ENCODE peak calls at places on chromosomes 5 and 9, in five cellular contexts. One of them, this sample, is unnamed.

GRCh38 chr9:104866186-104866585 is 61.8 kb downstream of the ABCA1 start:
- DNase-seq in fibroblast of lung: peak
- DNase-seq in mesendoderm: no peak
- DNase-seq in CD8-positive, alpha-beta T cell: no peak
- DNase-seq in CD4-positive, alpha-beta T cell: no peak
- DNase-seq in this sample: no peak

GRCh38 chr9:136902259-136902821 is 16.0 kb downstream of the TRAF2 start:
- DNase-seq in fibroblast of lung: peak
- DNase-seq in mesendoderm: no peak
- DNase-seq in CD8-positive, alpha-beta T cell: peak
- DNase-seq in CD4-positive, alpha-beta T cell: peak
- DNase-seq in this sample: no peak

GRCh38 chr9:79574166-79574565 is 2.4 kb downstream of the TLE4 start:
- DNase-seq in fibroblast of lung: no peak
- DNase-seq in mesendoderm: no peak
- DNase-seq in CD8-positive, alpha-beta T cell: no peak
- DNase-seq in CD4-positive, alpha-beta T cell: no peak
- DNase-seq in this sample: no peak

GRCh38 chr5:1400936-1401335 is 44.3 kb downstream of the SLC6A3 start:
- DNase-seq in fibroblast of lung: no peak
- DNase-seq in mesendoderm: no peak
- DNase-seq in CD8-positive, alpha-beta T cell: no peak
- DNase-seq in CD4-positive, alpha-beta T cell: no peak
- DNase-seq in this sample: no peak

GRCh38 chr5:5772202-5772601 is 349.7 kb downstream of the ICE1 start:
- DNase-seq in fibroblast of lung: no peak
- DNase-seq in mesendoderm: no peak
- DNase-seq in CD8-positive, alpha-beta T cell: no peak
- DNase-seq in CD4-positive, alpha-beta T cell: no peak
- DNase-seq in this sample: no peak

GRCh38 chr9:4987996-4988421 is 2.9 kb downstream of the JAK2 start:
- DNase-seq in fibroblast of lung: peak
- DNase-seq in mesendoderm: peak
- DNase-seq in CD8-positive, alpha-beta T cell: peak
- DNase-seq in CD4-positive, alpha-beta T cell: peak
- DNase-seq in this sample: peak

GRCh38 chr9:122007837-122008236 is 85.3 kb downstream of the TTLL11 start:
- DNase-seq in fibroblast of lung: no peak
- DNase-seq in mesendoderm: no peak
- DNase-seq in CD8-positive, alpha-beta T cell: no peak
- DNase-seq in CD4-positive, alpha-beta T cell: no peak
- DNase-seq in this sample: no peak

GRCh38 chr5:15938961-15939360 is 240.6 kb downstream of the MARCHF11 start:
- DNase-seq in fibroblast of lung: peak
- DNase-seq in mesendoderm: no peak
- DNase-seq in CD8-positive, alpha-beta T cell: no peak
- DNase-seq in CD4-positive, alpha-beta T cell: no peak
- DNase-seq in this sample: no peak

GRCh38 chr9:114238471-114238870 is 83.1 kb downstream of the COL27A1 start:
- DNase-seq in fibroblast of lung: peak
- DNase-seq in mesendoderm: no peak
- DNase-seq in CD8-positive, alpha-beta T cell: no peak
- DNase-seq in CD4-positive, alpha-beta T cell: no peak
- DNase-seq in this sample: no peak

GRCh38 chr5:80754900-80755299 is 100.1 kb upstream of the DHFR start:
- DNase-seq in fibroblast of lung: peak
- DNase-seq in mesendoderm: no peak
- DNase-seq in CD8-positive, alpha-beta T cell: no peak
- DNase-seq in CD4-positive, alpha-beta T cell: no peak
- DNase-seq in this sample: no peak

GRCh38 chr5:149975409-149975808 is 14.9 kb downstream of the SLC26A2 start:
- DNase-seq in fibroblast of lung: no peak
- DNase-seq in mesendoderm: no peak
- DNase-seq in CD8-positive, alpha-beta T cell: no peak
- DNase-seq in CD4-positive, alpha-beta T cell: no peak
- DNase-seq in this sample: no peak

GRCh38 chr5:149982505-149982904 is 17.9 kb downstream of the TIGD6 start:
- DNase-seq in fibroblast of lung: no peak
- DNase-seq in mesendoderm: no peak
- DNase-seq in CD8-positive, alpha-beta T cell: no peak
- DNase-seq in CD4-positive, alpha-beta T cell: no peak
- DNase-seq in this sample: no peak

GRCh38 chr5:149979898-149980297 is 19.3 kb downstream of the SLC26A2 start:
- DNase-seq in fibroblast of lung: no peak
- DNase-seq in mesendoderm: no peak
- DNase-seq in CD8-positive, alpha-beta T cell: no peak
- DNase-seq in CD4-positive, alpha-beta T cell: no peak
- DNase-seq in this sample: no peak

DNA sequence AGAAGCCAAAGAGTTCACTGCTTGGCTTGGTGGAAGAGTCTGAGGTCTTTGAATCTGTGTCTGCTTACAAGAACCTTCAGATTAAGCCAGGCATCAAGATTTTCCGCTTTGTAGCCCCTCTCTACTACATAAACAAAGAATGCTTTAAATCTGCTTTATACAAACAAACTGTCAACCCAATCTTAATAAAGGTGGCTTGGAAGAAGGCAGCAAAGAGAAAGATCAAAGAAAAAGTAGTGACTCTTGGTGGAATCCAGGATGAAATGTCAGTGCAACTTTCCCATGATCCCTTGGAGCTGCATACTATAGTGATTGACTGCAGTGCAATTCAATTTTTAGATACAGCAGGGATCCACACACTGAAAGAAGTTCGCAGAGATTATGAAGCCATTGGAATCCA is 19.2 kb downstream of the TIGD6 start:
- DNase-seq in fibroblast of lung: no peak
- DNase-seq in mesendoderm: no peak
- DNase-seq in CD8-positive, alpha-beta T cell: no peak
- DNase-seq in CD4-positive, alpha-beta T cell: no peak
- DNase-seq in this sample: no peak
- H3K27ac ChIP-seq in fibroblast of lung: no peak
- H3K27ac ChIP-seq in mesendoderm: no peak
- H3K27ac ChIP-seq in CD8-positive, alpha-beta T cell: no peak
- H3K27ac ChIP-seq in CD4-positive, alpha-beta T cell: no peak
- H3K27ac ChIP-seq in this sample: no peak

GRCh38 chr5:61619289-61619688 is 287.2 kb downstream of the ZSWIM6 start:
- DNase-seq in fibroblast of lung: no peak
- DNase-seq in mesendoderm: no peak
- DNase-seq in CD8-positive, alpha-beta T cell: no peak
- DNase-seq in CD4-positive, alpha-beta T cell: no peak
- DNase-seq in this sample: no peak
- H3K27ac ChIP-seq in fibroblast of lung: no peak
- H3K27ac ChIP-seq in mesendoderm: no peak
- H3K27ac ChIP-seq in CD8-positive, alpha-beta T cell: no peak
- H3K27ac ChIP-seq in CD4-positive, alpha-beta T cell: no peak
- H3K27ac ChIP-seq in this sample: peak

DNA sequence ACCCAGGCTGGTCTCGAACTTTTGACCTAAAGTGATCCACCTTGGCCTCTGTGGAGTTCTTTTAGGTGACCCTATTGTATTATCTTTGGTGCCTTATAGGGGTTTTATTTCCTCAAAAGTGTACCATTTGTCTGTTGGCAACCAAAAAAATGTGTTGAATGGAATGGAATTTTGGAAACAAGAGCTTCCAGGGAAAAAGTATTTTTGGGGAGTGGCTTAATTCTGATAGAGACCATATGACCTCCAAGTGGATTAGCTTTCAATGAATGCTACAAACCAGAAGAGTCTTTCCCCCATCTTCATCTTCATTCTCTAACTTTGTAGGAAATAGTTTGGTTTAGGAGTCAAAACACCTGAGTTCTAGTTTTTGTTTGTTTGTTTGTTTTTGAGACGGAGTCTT is 3.4 kb upstream of the OGN start:
- DNase-seq in fibroblast of lung: no peak
- DNase-seq in mesendoderm: no peak
- DNase-seq in CD8-positive, alpha-beta T cell: no peak
- DNase-seq in CD4-positive, alpha-beta T cell: no peak
- DNase-seq in this sample: no peak
- H3K27ac ChIP-seq in fibroblast of lung: no peak
- H3K27ac ChIP-seq in mesendoderm: no peak
- H3K27ac ChIP-seq in CD8-positive, alpha-beta T cell: no peak
- H3K27ac ChIP-seq in CD4-positive, alpha-beta T cell: no peak
- H3K27ac ChIP-seq in this sample: no peak

DNA sequence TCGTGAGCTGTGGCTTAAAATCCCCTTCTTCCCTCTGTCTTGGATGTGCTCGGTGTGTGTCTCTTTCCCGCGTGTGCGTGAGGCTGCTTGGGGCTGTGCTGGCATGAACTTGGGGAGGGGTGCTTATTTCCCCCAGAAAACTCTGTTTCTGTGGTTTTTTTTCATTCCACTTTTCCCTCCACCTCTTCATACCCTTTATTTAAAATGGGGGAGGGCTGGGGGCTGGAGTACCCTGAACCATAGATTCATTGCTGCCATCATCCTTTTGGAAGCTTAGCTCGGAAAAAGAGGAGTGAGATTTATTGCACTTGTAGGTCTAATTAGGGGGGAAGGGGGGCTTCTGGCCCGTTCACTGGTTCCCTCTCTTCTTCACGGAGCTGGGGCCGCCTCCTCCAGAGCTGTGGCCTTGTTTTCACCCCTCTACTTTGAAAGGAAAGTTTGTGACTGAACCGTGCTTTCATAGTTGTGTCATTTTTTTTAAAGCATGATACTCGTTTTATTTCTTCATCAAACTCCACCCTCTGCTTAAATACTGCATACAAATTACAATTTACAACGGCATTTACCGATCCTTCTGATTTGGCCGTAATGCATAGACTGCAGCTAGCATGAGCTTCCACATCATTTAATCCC is 2.8 kb downstream of the NR2F1 start:
- DNase-seq in fibroblast of lung: peak
- DNase-seq in mesendoderm: no peak
- DNase-seq in CD8-positive, alpha-beta T cell: no peak
- DNase-seq in CD4-positive, alpha-beta T cell: no peak
- DNase-seq in this sample: no peak
- H3K27ac ChIP-seq in fibroblast of lung: peak
- H3K27ac ChIP-seq in mesendoderm: no peak
- H3K27ac ChIP-seq in CD8-positive, alpha-beta T cell: no peak
- H3K27ac ChIP-seq in CD4-positive, alpha-beta T cell: no peak
- H3K27ac ChIP-seq in this sample: peak

This sample was measured in caudate nucleus.